ENCODE peak calls at places on chromosomes 13 and 19, in nine cellular contexts. T, I, Z, P, X, F, B, M and R are unnamed samples.
A peak's percentile ranks its signal among the peaks of the same experiment; 100 is the strongest.

GRCh38 chr13:40613954-40614353 is 52.5 kb downstream of the FOXO1 start:
- DNase-seq in T (no peak), I (no peak), Z (no peak), P (no peak), X (no peak), F (no peak), B (no peak), M (no peak), R (no peak)

GRCh38 chr19:5246554-5247155 is 94.0 kb downstream of the PTPRS start:
- DNase-seq in T (no peak), I (no peak), Z (no peak), P (no peak), X (no peak), F (no peak), B (no peak), M (no peak), R (no peak)

GRCh38 chr19:53947624-53948023 is 15.1 kb upstream of the CACNG8 start:
- DNase-seq in T (no peak), I (no peak), Z (no peak), P (no peak), X (no peak), F (no peak), B (no peak), M (no peak), R (no peak)

GRCh38 chr19:4913996-4914735 is 4.9 kb downstream of the UHRF1 start:
- DNase-seq in T (no peak), I (no peak), Z (no peak), P (no peak), X (no peak), F (no peak), B (peak; percentile 12), M (no peak), R (no peak)

GRCh38 chr13:51769455-51770127 is 34.4 kb downstream of the DHRS12 start:
- DNase-seq in T (peak; percentile 86), I (no peak), Z (peak; percentile 83), P (no peak), X (peak; percentile 82), F (peak; percentile 69), B (no peak), M (peak; percentile 78), R (no peak)

GRCh38 chr13:85266331-85266730 is 532.9 kb downstream of the SLITRK6 start:
- DNase-seq in T (no peak), I (no peak), Z (no peak), P (no peak), X (no peak), F (no peak), B (no peak), M (no peak), R (no peak)

GRCh38 chr13:51093574-51093973 is 17.5 kb downstream of the C13orf42 start:
- DNase-seq in T (no peak), I (no peak), Z (no peak), P (no peak), X (no peak), F (no peak), B (no peak), M (no peak), R (no peak)

GRCh38 chr13:107466326-107466725 is 749.0 kb downstream of the LIG4 start:
- DNase-seq in T (no peak), I (no peak), Z (no peak), P (no peak), X (no peak), F (no peak), B (no peak), M (no peak), R (peak; percentile 63)

GRCh38 chr13:39397866-39398265 is 205.1 kb downstream of the LHFPL6 start:
- DNase-seq in T (no peak), I (no peak), Z (no peak), P (no peak), X (no peak), F (no peak), B (no peak), M (no peak), R (no peak)

GRCh38 chr13:50679321-50679720 is 164.2 kb downstream of the DLEU7 start:
- DNase-seq in T (no peak), I (no peak), Z (no peak), P (no peak), X (no peak), F (no peak), B (no peak), M (no peak), R (no peak)

GRCh38 chr19:7331446-7331845 is 17.3 kb upstream of the ARHGEF18 start:
- DNase-seq in T (no peak), I (no peak), Z (no peak), P (no peak), X (no peak), F (no peak), B (no peak), M (no peak), R (no peak)

GRCh38 chr13:46359731-46360130 is 27.3 kb downstream of the RUBCNL start:
- DNase-seq in T (no peak), I (no peak), Z (no peak), P (no peak), X (no peak), F (no peak), B (no peak), M (no peak), R (no peak)

GRCh38 chr13:111123649-111124048 is 8.5 kb downstream of the ARHGEF7 start:
- DNase-seq in T (no peak), I (no peak), Z (no peak), P (no peak), X (no peak), F (no peak), B (no peak), M (no peak), R (no peak)

GRCh38 chr19:18173572-18174294 is at the start of gene IFI30:
- DNase-seq in T (peak; percentile 87), I (no peak), Z (peak; percentile 81), P (peak; percentile 65), X (peak; percentile 87), F (peak; percentile 96), B (peak; percentile 83), M (peak; percentile 95), R (peak; percentile 88)

GRCh38 chr13:60509601-60510386 is 112.8 kb downstream of the TDRD3 start:
- DNase-seq in T (no peak), I (no peak), Z (no peak), P (no peak), X (no peak), F (no peak), B (no peak), M (no peak), R (no peak)

GRCh38 chr13:60514891-60515290 is 117.9 kb downstream of the TDRD3 start:
- DNase-seq in T (no peak), I (no peak), Z (no peak), P (no peak), X (no peak), F (no peak), B (no peak), M (no peak), R (no peak)

GRCh38 chr13:60511637-60512036 is 114.6 kb downstream of the TDRD3 start:
- DNase-seq in T (no peak), I (no peak), Z (no peak), P (no peak), X (no peak), F (no peak), B (no peak), M (no peak), R (no peak)
- H3K4me1 ChIP-seq in T (no peaks in the 10 kb centered on the region), I (no peaks in the 10 kb centered on the region), Z (no peaks in the 10 kb centered on the region), P (no peaks in the 10 kb centered on the region), X (no peaks in the 10 kb centered on the region), F (no peaks in the 10 kb centered on the region), B (no peaks in the 10 kb centered on the region), M (no peaks in the 10 kb centered on the region), R (no peaks in the 10 kb centered on the region)

GRCh38 chr19:13849277-13849676 is 27.7 kb upstream of the NANOS3 start:
- DNase-seq in T (no peak), I (no peak), Z (peak; percentile 57), P (no peak), X (peak; percentile 76), F (no peak), B (no peak), M (no peak), R (no peak)

GRCh38 chr19:13848811-13849241 is 28.1 kb upstream of the NANOS3 start:
- DNase-seq in T (no peak), I (no peak), Z (no peak), P (no peak), X (no peak), F (no peak), B (peak; percentile 27), M (no peak), R (no peak)

GRCh38 chr19:13846533-13847032 is 30.4 kb upstream of the NANOS3 start:
- DNase-seq in T (peak; percentile 71), I (peak; percentile 88), Z (peak; percentile 78), P (peak; percentile 92), X (peak; percentile 98), F (peak; percentile 88), B (peak; percentile 85), M (peak; percentile 94), R (peak; percentile 94)

GRCh38 chr19:13847900-13848677 is 28.8 kb upstream of the NANOS3 start:
- DNase-seq in T (no peak), I (no peak), Z (no peak), P (no peak), X (no peak), F (no peak), B (no peak), M (no peak), R (no peak)

GRCh38 chr19:13847033-13847899 is 29.7 kb upstream of the NANOS3 start:
- DNase-seq in T (peak; percentile 92), I (peak; percentile 84), Z (peak; percentile 97), P (peak; percentile 98), X (peak; percentile 98), F (peak; percentile 90), B (peak; percentile 91), M (peak; percentile 97), R (peak; percentile 98)
- TF ChIP-seq CTCF in T (peak; percentile 49), I (no peak), Z (no peak), P (peak; percentile 43), X (no peak), F (peak; percentile 37), B (peak; percentile 29), M (peak; percentile 34), R (no peak)

DNA sequence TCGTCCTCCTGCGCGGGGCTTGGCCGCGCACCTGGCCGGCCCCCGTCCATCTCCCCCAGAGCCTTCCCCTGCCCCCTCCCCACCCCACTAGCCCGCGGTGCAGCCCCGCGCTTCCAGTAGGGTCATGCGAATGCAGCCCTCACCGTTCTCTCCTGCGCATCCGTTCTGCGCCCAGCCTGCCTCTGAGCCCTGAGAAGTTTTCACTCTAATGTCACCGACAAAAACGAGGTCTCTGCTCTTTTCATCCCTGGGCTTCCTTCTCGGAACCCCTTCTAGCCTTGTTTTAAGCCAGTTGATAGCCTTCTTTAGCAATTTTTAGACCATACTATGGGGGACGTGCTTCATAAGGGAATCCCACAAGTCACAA is 97.4 kb downstream of the ATP8A2 start:
- DNase-seq in T (no peak), I (no peak), Z (no peak), P (no peak), X (no peak), F (no peak), B (no peak), M (no peak), R (no peak)
- H3K4me3 ChIP-seq in T (no peak overlapping the region), I (no peak overlapping the region), Z (no peak overlapping the region), P (no peak overlapping the region), X (peak overlapping the region; percentile 16), F (no peak overlapping the region), B (no peak overlapping the region), M (no peak overlapping the region), R (no peak overlapping the region)

DNA sequence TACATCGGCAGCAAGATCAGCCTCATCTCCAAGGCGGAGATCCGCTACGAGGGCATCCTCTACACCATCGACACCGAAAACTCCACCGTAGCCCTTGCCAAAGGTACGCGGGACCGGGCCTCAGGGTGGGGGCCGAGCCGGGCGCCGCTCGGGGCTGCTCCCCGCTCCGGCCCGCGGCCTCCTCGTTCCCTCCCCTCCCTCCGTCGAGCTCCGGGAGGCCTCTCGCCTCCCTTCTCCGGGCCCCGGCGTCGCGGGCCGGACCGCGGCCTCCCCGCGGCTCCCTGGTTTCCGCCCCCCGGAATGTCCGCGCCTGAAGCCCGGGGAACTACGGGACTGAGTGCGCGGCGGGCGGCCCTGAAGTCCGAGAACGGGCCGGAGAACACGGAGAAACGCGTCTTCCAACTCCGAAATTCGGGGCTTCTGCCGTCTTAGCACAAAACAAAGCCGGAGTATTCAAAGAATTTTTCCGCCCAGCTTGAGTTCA is 399 bp downstream of the LSM14A start:
- DNase-seq in T (no peak), I (no peak), Z (no peak), P (peak; percentile 24), X (no peak), F (no peak), B (peak; percentile 34), M (no peak), R (peak; percentile 50)
- H3K4me1 ChIP-seq in T (peaks cover 52% of the 10 kb centered on the region), I (peaks cover 45% of the 10 kb centered on the region), Z (peaks cover 11% of the 10 kb centered on the region), P (peaks cover 52% of the 10 kb centered on the region), X (peaks cover 55% of the 10 kb centered on the region), F (peaks cover 57% of the 10 kb centered on the region), B (peaks cover 38% of the 10 kb centered on the region), M (peaks cover 48% of the 10 kb centered on the region), R (peaks cover 58% of the 10 kb centered on the region)